ENCODE peak calls at places on chromosomes 11 and 22, in five cellular contexts. F is ovary, T is LNCaP clone FGC, S is EL, J is ELR. U is an unnamed sample.
A peak's percentile ranks its signal among the peaks of the same experiment; 100 is the strongest.

GRCh38 chr22:49480896-49481650 is 346.6 kb downstream of the BRD1 start:
- DNase-seq in F (no peak), T (no peak), S (no peak), J (no peak), U (no peak)

GRCh38 chr11:122756417-122756816 is 81.9 kb upstream of the CRTAM start:
- DNase-seq in F (no peak), T (no peak), S (no peak), J (no peak), U (peak; percentile 57)

GRCh38 chr22:30004101-30004500 is 76.2 kb upstream of the HORMAD2 start:
- DNase-seq in F (no peak), T (peak; percentile 54), S (no peak), J (no peak), U (no peak)

GRCh38 chr11:130325691-130326090 is 11.0 kb upstream of the ZBTB44 start:
- DNase-seq in F (no peak), T (no peak), S (no peak), J (no peak), U (no peak)

GRCh38 chr22:44453441-44454112 is 44.5 kb downstream of the RTL6 start:
- DNase-seq in F (no peak), T (no peak), S (no peak), J (no peak), U (no peak)

GRCh38 chr11:96168623-96169022 is 174.4 kb downstream of the MAML2 start:
- DNase-seq in F (peak; percentile 68), T (no peak), S (peak; percentile 91), J (peak; percentile 86), U (no peak)

GRCh38 chr11:108973402-108974119 is 308.7 kb downstream of the DDX10 start:
- DNase-seq in F (no peak), T (no peak), S (peak; percentile 97), J (peak; percentile 95), U (no peak)

GRCh38 chr11:59560290-59560701 is 49.0 kb downstream of the OR4D9 start:
- DNase-seq in F (peak; percentile 69), T (no peak), S (peak; percentile 85), J (peak; percentile 83), U (peak; percentile 64)

GRCh38 chr11:114250993-114251796 is 45.0 kb upstream of the NNMT start:
- DNase-seq in F (peak; percentile 87), T (no peak), S (no peak), J (no peak), U (no peak)

GRCh38 chr11:95501761-95502266 is 270.8 kb upstream of the SESN3 start:
- DNase-seq in F (no peak), T (no peak), S (no peak), J (no peak), U (no peak)

GRCh38 chr11:11946180-11946579 is 62.2 kb downstream of the DKK3 start:
- DNase-seq in F (no peak), T (no peak), S (peak; percentile 77), J (peak; percentile 72), U (no peak)

GRCh38 chr11:68402355-68403031 is 58.1 kb upstream of the PPP6R3 start:
- DNase-seq in F (no peak), T (no peak), S (no peak), J (peak; percentile 7), U (no peak)